ENCODE peak calls at places on chromosome 1, in seven cellular contexts. E is IMR-90, O is tibial nerve, P is heart left ventricle, S is K562, H is HCT116, I is uterus. W is an unnamed sample. For H3K9me3 and H3K4me1, the result is how much of the 10 kb centered on the place peaks cover.

GRCh38 chr1:54835970-54836369 is 34.8 kb upstream of the TTC22 start:
- DNase-seq in P (no peak), O (no peak), S (no peak), E (no peak), I (no peak), H (no peak), W (peak)

GRCh38 chr1:202565890-202566289 is 144.4 kb downstream of the SYT2 start:
- DNase-seq in O (no peak), H (no peak), E (no peak), I (no peak), S (no peak), P (no peak), W (no peak)

GRCh38 chr1:51878307-51878615 is 266 bp downstream of the NRDC start:
- DNase-seq in O (no peak), I (no peak), P (no peak), S (no peak), H (no peak), E (no peak), W (no peak)

GRCh38 chr1:247119600-247120407 is 15.6 kb upstream of the ZNF669 start:
- DNase-seq in I (no peak), O (no peak), P (no peak), E (no peak), S (no peak), H (no peak), W (no peak)

GRCh38 chr1:45326627-45327591 is at the start of gene HPDL:
- DNase-seq in P (peak), H (no peak), S (peak), I (peak), E (peak), O (peak), W (no peak)

GRCh38 chr1:10901091-10901893 is 104.8 kb upstream of the CASZ1 start:
- DNase-seq in O (no peak), I (no peak), P (no peak), H (no peak), S (no peak), E (no peak), W (peak)

GRCh38 chr1:53614231-53615021 is 124.5 kb downstream of the GLIS1 start:
- DNase-seq in H (no peak), P (no peak), E (no peak), I (no peak), O (no peak), S (no peak), W (no peak)

GRCh38 chr1:13710097-13710496 is 10.1 kb downstream of the PRDM2 start:
- DNase-seq in E (no peak), S (no peak), I (no peak), H (no peak), P (no peak), O (no peak), W (no peak)

GRCh38 chr1:3654549-3655281 is 2.4 kb downstream of the TP73 start:
- DNase-seq in E (no peak), P (peak), S (no peak), O (no peak), H (no peak), I (no peak), W (no peak)

GRCh38 chr1:102879439-102879993 is 228.8 kb downstream of the COL11A1 start:
- DNase-seq in I (no peak), P (no peak), O (no peak), E (peak), H (peak), S (no peak), W (no peak)

DNA sequence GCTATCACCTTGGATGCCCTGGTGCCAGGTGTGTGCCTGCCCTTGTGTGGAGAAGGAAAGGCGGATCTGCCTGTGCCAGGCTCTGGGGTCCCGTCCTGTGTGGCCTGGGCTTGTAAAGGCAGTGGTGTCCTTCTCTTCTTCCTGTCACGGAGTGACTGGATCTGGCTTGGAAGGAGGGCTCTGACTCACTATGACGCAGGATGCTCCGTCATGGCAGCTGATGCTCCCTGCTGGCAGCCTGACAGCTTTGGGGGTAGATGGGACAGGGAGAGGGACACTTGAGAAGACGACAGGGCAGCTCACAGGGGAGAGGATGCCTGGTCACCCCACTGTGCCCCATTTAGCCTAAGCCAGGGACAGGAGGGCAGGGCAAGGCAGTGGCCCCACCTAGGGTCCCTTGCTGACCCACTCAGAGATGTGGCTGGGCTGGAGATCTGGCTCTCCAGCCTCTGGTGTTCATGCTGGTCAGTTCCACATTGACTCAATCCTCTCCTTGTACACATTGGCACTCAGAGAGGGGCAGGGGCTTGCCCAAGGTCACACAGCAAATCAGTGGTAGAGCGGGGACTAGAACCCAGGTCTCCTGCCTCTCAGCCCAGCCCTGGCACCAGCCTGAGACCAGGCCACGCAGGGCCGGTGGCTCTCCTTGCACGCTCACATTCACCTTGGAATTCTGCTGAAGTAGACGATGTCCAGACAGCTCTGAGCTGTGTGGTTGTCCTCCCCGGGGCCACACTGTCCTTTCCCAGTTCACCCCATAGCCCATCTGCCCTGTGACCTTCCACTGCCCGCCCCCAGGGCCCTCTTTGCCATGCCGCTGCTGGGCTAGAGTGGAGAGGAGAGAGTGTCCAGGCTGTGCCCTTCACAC is 2.8 kb upstream of the FAM131C start:
- DNase-seq in I (peak), H (peak), S (peak), E (peak), P (no peak), O (no peak), W (no peak)
- TF ChIP-seq POLR2A in I (peak), H (no peak), S (no peak), E (peak), P (no peak), O (no peak), W (no peak)

GRCh38 chr1:239315623-239316217 is 70.6 kb upstream of the CHRM3 start:
- DNase-seq in E (no peak), O (no peak), H (no peak), I (no peak), S (no peak), P (no peak), W (no peak)

GRCh38 chr1:239321877-239322276 is 64.5 kb upstream of the CHRM3 start:
- DNase-seq in H (no peak), S (no peak), O (no peak), I (no peak), E (no peak), P (no peak), W (no peak)

DNA sequence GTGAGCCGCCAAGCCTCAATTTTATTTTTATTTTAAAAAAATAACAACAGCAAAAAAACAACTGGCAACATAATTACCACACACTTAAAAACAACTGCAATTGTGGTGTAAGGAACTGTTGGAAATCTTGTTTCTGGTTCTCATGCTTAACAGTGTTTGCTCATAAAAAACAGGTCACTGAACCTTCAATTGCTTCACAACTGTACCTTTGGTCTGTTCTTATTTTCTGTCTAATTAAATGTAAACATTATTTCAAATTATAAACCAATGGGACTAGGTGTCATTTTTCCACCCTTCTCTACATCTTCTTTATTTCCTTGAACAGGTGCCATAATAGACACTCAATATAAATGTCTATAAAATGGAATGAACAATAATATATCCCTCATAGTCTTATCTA is 68.4 kb upstream of the CHRM3 start:
- DNase-seq in S (no peak), P (no peak), I (no peak), O (no peak), E (no peak), H (no peak), W (no peak)
- H3K9me3 ChIP-seq in S (under half), P (under half), I (under half), O (under half), E (under half), H (under half), W (under half)

GRCh38 chr1:24714859-24715520 is 30.3 kb upstream of the CLIC4 start:
- DNase-seq in P (no peak), S (no peak), H (no peak), E (peak), O (no peak), I (no peak), W (peak)

GRCh38 chr1:24717867-24718650 is 27.2 kb upstream of the CLIC4 start:
- DNase-seq in S (no peak), P (no peak), H (no peak), E (no peak), I (no peak), O (peak), W (no peak)

GRCh38 chr1:24713736-24714135 is 31.5 kb upstream of the CLIC4 start:
- DNase-seq in I (no peak), H (no peak), P (no peak), E (no peak), S (no peak), O (no peak), W (no peak)

GRCh38 chr1:24713176-24713575 is 32.1 kb upstream of the CLIC4 start:
- DNase-seq in E (no peak), P (no peak), O (no peak), H (no peak), S (no peak), I (no peak), W (no peak)

DNA sequence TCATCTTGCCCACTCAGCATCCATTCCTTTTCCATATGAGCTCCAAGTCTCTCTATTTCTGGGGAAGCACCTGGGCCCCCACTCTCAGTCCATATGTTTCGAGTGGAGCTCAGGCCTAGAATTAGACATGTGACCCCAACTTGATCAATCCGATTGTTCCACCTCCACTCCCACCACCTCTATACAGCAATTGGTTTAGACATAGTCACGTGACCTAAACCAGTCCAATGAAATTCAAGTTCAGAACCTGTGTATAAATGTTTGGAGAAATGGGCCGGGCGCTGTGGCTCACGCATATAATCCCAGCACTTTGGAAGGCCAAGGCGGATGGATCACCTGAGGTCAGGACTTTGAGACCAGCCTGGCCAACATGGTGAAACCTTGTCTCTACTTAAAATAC is 29.6 kb upstream of the CLIC4 start:
- DNase-seq in I (no peak), E (no peak), H (no peak), O (no peak), P (no peak), S (no peak), W (no peak)
- H3K4me1 ChIP-seq in I (under half), E (under half), H (half or more), O (under half), P (under half), S (under half), W (under half)

DNA sequence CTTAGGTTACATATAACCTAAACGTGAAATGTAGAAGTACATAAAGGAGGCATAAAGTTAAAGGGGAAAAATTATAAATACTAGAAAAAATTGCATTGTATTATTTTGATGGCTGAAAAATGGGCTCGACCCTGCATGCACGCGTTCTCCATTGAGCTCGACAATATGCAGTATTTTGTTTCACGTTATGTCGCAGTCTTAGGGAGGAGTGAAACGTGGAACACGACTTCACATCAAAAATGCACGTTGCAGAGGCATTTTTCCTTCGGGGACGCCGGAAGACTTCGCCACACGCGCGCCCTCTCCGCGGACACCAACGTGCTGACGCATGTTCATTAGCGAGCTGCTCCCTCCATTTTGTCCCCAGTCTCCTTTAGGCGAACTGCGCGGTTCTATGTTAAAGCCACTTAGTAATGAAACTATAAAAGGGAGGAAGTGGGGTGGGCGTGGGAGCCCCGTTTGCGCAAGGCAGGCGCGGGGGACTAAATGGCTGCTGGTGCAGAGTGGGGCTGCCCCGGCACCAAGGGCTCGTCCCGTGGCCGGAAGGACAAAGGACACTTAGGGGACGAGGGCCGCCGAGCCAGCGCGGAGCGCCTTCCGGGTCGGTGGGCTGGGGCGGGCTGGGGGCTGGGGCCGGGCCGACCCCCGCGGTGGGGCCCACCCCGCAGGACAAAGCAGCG is 722 bp upstream of the COX20 start:
- DNase-seq in E (peak), I (no peak), O (peak), S (no peak), H (peak), P (peak), W (peak)
- TF ChIP-seq POLR2A in E (peak), I (no peak), O (peak), S (peak), H (no peak), P (peak), W (no peak)

DNA sequence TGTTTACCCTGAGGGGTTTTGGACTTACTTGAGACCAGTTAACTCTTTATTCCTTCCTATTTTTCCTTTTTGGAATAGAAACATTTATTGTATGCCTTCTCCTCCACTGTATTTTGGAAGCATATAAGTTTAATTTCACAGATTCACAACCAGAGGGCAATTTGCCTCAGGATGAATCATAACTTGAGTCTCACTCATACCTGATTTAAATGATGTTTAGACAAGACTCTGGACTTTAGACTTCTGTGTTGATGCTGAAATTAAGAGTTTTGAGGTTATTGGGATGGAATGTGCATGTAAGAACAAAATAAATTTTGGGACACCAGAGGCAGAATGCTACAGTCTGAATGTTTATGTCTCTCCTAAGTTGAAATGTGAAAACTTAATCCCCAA is 7.1 kb upstream of the ADAM30 start:
- DNase-seq in P (no peak), S (no peak), E (peak), H (no peak), O (no peak), I (no peak), W (no peak)
- H3K9me3 ChIP-seq in P (under half), S (under half), E (under half), H (under half), O (under half), I (under half), W (under half)